ENCODE peak calls at places on chromosomes 13 and 19, in six cellular contexts. J is progenitor cell of endocrine pancreas, W is PC-3, E is thoracic aorta, O is cardiac muscle cell, D is mucosa of descending colon. Y is an unnamed sample.
A peak's percentile ranks its signal among the peaks of the same experiment; 100 is the strongest.

GRCh38 chr19:44796701-44797115 is 12.2 kb upstream of the BCAM start:
- DNase-seq in O (peak; percentile 52), W (peak; percentile 73), D (no peak), J (peak; percentile 22), E (no peak), Y (no peak)

GRCh38 chr19:55913643-55914268 is 18.4 kb downstream of the NLRP13 start:
- DNase-seq in E (no peak), J (no peak), W (peak; percentile 39), D (no peak), O (no peak), Y (no peak)

GRCh38 chr19:1009976-1010538 is 9.8 kb downstream of the GRIN3B start:
- DNase-seq in E (no peak), J (no peak), D (no peak), W (no peak), O (no peak), Y (no peak)

GRCh38 chr19:55084416-55084815 is 8.7 kb downstream of the EPS8L1 start:
- DNase-seq in D (no peak), J (no peak), E (no peak), W (no peak), O (no peak), Y (no peak)

GRCh38 chr19:6161271-6161850 is 25.9 kb downstream of the ACSBG2 start:
- DNase-seq in D (no peak), W (peak; percentile 82), E (no peak), O (no peak), J (no peak), Y (no peak)

GRCh38 chr13:49690133-49690989 is 925 bp downstream of the EBPL start:
- DNase-seq in W (peak; percentile 67), D (no peak), J (no peak), O (no peak), E (no peak), Y (no peak)

GRCh38 chr13:37652596-37652995 is 54.0 kb upstream of the POSTN start:
- DNase-seq in E (no peak), O (no peak), D (no peak), W (peak; percentile 30), J (no peak), Y (no peak)

GRCh38 chr13:99191900-99192399 is 8.7 kb upstream of the UBAC2 start:
- DNase-seq in J (no peak), O (no peak), D (peak; percentile 76), W (peak; percentile 65), E (no peak), Y (no peak)

GRCh38 chr13:101382086-101382485 is 34.2 kb downstream of the NALCN start:
- DNase-seq in O (no peak), J (no peak), E (no peak), W (no peak), D (no peak), Y (no peak)

GRCh38 chr19:48121909-48122371 is 11.3 kb upstream of the PLA2G4C start:
- DNase-seq in J (no peak), D (no peak), O (peak; percentile 15), W (peak; percentile 65), E (no peak), Y (no peak)

GRCh38 chr19:3338541-3339181 is 27.7 kb upstream of the NFIC start:
- DNase-seq in E (no peak), O (no peak), W (no peak), J (no peak), D (peak; percentile 90), Y (no peak)

GRCh38 chr19:8257052-8257443 is 47.9 kb downstream of the CERS4 start:
- DNase-seq in E (no peak), O (no peak), D (no peak), W (no peak), J (no peak), Y (no peak)

GRCh38 chr13:27415116-27415515 is 9.3 kb upstream of the GTF3A start:
- DNase-seq in D (no peak), J (no peak), E (no peak), O (no peak), W (no peak), Y (no peak)
- TF ChIP-seq CTCF in D (no peak), J (no peak), E (no peak), O (no peak), W (no peak), Y (no peak)

GRCh38 chr13:31161583-31162150 is at the start of gene HSPH1:
- DNase-seq in J (peak; percentile 94), W (peak; percentile 95), E (peak; percentile 93), O (peak; percentile 98), D (peak; percentile 99), Y (peak; percentile 75)
- TF ChIP-seq CTCF in J (peak; percentile 37), W (peak; percentile 12), E (peak; percentile 39), O (peak; percentile 28), D (peak; percentile 15), Y (no peak)

DNA sequence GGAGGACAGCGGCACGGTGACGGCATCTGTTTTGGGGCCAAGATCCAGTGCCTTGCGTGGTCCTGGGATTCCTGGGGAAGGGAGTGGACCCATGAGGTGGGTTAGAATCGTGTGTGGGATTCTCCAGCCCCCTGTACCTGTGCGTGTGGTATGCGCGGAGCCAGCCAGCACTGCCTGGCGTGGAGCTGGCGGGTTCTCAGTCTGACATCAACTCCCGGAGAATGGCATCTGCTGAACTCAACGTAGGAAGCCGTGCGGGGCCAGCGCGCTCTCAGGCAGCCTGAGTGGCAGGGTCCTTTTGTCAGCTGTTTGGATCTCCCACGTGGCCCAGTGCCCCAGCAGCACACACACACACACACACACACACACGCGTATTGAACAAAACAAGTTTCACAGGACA is 28.2 kb downstream of the ATP4B start:
- DNase-seq in J (no peak), E (no peak), O (no peak), W (no peak), D (no peak), Y (no peak)
- TF ChIP-seq CTCF in J (no peak), E (no peak), O (no peak), W (no peak), D (no peak), Y (no peak)

GRCh38 chr19:4343845-4344713 is 717 bp downstream of the MPND start:
- DNase-seq in D (peak; percentile 78), E (no peak), J (no peak), W (no peak), O (no peak), Y (no peak)

GRCh38 chr19:4342421-4343055 is 824 bp upstream of the MPND start:
- DNase-seq in J (peak; percentile 92), E (peak; percentile 96), O (peak; percentile 99), W (peak; percentile 98), D (peak; percentile 98), Y (peak; percentile 99)

GRCh38 chr19:4345656-4346383 is 2.5 kb downstream of the MPND start:
- DNase-seq in E (no peak), D (no peak), W (no peak), O (no peak), J (no peak), Y (no peak)

GRCh38 chr19:4347521-4347920 is 4.2 kb downstream of the MPND start:
- DNase-seq in D (no peak), W (no peak), J (no peak), O (no peak), E (no peak), Y (no peak)

GRCh38 chr19:4343056-4343844 is at the start of gene MPND:
- DNase-seq in E (peak; percentile 55), W (peak; percentile 82), J (peak; percentile 87), D (peak; percentile 95), O (peak; percentile 95), Y (peak; percentile 18)
- TF ChIP-seq CTCF in E (no peak), W (no peak), J (peak; percentile 42), D (no peak), O (peak; percentile 35), Y (no peak)

DNA sequence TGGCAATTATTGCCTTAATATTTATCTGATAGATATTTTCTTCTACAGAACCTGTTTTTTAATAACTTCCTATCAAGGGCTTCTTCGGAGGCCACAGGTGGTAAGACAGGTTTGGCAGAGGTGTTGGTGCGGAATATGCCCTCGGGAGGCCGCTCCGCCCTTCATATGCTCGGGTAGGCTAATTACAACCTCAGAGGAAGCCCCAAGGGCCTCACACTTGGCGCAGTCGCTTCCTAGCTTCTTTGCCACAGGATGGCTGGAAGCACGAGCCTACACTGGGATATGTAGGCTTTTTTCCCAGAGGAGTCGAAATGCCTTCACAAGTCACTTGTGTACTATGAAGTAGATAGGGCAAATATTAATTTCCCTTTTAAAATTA is 68.8 kb downstream of the LMO7 start:
- DNase-seq in D (peak; percentile 79), E (no peak), J (no peak), O (no peak), W (peak; percentile 74), Y (no peak)
- TF ChIP-seq CTCF in D (no peak), E (no peak), J (no peak), O (no peak), W (no peak), Y (no peak)

DNA sequence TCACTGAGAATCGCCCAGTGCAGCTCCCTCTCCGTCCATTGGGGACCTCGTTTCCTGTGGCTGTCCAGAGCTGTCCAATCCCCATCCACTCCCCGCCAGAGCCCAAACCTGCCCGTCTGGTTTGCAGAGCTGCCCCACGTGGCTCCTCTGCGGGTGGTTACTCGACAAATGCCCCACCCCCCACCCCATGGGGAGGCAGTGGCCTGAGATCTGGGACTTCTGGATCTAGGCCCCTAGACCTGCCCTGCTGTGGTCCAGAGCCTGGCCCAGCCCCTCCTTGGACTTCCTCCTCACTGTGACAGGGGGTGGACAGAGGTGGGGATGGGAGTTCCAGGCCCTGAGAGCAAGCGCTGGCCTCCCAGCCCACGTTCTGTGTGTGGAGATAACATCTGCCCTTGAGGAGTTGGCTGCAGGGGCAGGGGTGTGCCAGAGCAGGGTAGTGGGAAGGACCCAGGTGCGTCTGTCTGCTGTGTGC is 29.1 kb downstream of the PAK4 start:
- DNase-seq in E (no peak), J (no peak), W (peak; percentile 75), D (peak; percentile 71), O (no peak), Y (no peak)
- TF ChIP-seq CTCF in E (no peak), J (no peak), W (peak; percentile 9), D (no peak), O (no peak), Y (no peak)

DNA sequence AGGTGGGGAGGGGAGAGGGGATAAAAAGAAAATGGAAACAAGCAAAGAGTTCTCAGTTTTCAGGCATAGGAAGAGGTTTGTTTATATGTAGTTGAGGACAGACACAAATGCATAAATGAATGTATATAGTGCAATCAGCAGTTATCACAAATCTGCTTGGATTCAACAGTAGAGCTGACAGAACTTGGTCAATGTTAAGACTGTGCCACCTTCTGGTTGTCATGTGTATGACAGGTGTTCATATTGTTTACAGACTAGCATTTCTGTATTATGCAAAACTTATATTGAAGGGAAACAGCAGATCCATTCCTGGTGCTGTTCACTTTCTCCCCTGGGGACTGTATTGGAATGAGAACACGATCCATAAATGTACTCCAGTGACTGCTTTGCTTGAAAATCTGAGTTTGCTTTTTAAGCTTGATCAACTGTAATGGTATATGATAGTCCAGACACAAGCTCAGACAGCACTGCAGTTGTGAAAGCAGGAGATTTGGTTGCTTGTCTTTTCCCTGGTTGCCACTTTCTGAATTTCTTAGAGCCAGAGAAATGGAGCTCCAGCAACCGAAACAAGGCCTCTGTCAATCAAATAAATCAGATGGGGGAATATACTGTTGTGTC is 319.5 kb upstream of the OBI1 start:
- DNase-seq in D (no peak), W (peak; percentile 68), J (no peak), O (peak; percentile 74), E (no peak), Y (peak; percentile 36)
- TF ChIP-seq CTCF in D (peak; percentile 46), W (peak; percentile 66), J (peak; percentile 90), O (peak; percentile 66), E (peak; percentile 36), Y (peak; percentile 55)

GRCh38 chr19:23686622-23687423 is at the start of gene ZNF675:
- DNase-seq in J (peak; percentile 74), W (peak; percentile 93), D (peak; percentile 95), O (peak; percentile 94), E (peak; percentile 80), Y (peak; percentile 64)
- TF ChIP-seq CTCF in J (no peak), W (peak; percentile 33), D (no peak), O (no peak), E (no peak), Y (no peak)

GRCh38 chr19:2191456-2191931 is 27.8 kb downstream of the DOT1L start:
- DNase-seq in J (no peak), D (no peak), O (no peak), E (no peak), W (no peak), Y (no peak)
- TF ChIP-seq CTCF in J (no peak), D (no peak), O (no peak), E (no peak), W (no peak), Y (no peak)